ENCODE peak calls at places on chromosomes 12 and 14, in five cellular contexts. Y, P, S, T and B are unnamed samples.

GRCh38 chr12:84408936-84409335 is 503.7 kb downstream of the SLC6A15 start:
- DNase-seq in P (no peak), T (peak), S (peak), Y (no peak), B (peak)

GRCh38 chr12:115370650-115371049 is 686.7 kb upstream of the TBX3 start:
- DNase-seq in P (no peak), S (no peak), T (no peak), Y (no peak), B (no peak)

GRCh38 chr12:12613334-12613733 is 1.7 kb downstream of the CREBL2 start:
- DNase-seq in S (no peak), T (no peak), P (no peak), Y (no peak), B (no peak)

GRCh38 chr14:30373053-30373849 is 185.7 kb upstream of the G2E3 start:
- DNase-seq in S (no peak), T (no peak), Y (no peak), P (no peak), B (no peak)

GRCh38 chr12:110180591-110181005 is 56.4 kb downstream of the IFT81 start:
- DNase-seq in S (peak), P (no peak), Y (no peak), T (no peak), B (peak)

GRCh38 chr12:107492393-107493134 is 193.0 kb upstream of the PWP1 start:
- DNase-seq in S (no peak), Y (no peak), T (no peak), P (no peak), B (no peak)

GRCh38 chr12:6312529-6313325 is 2.2 kb downstream of the PLEKHG6 start:
- DNase-seq in T (no peak), P (peak), Y (no peak), S (no peak), B (peak)

GRCh38 chr12:82130763-82131162 is 227.4 kb downstream of the CCDC59 start:
- DNase-seq in T (no peak), P (no peak), S (no peak), Y (no peak), B (no peak)

GRCh38 chr14:106691601-106692291 is 1165.4 kb downstream of the TMEM121 start:
- DNase-seq in P (peak), S (no peak), T (no peak), Y (no peak), B (no peak)

GRCh38 chr12:59164991-59165718 is 244.9 kb upstream of the LRIG3 start:
- DNase-seq in T (no peak), Y (peak), P (peak), S (peak), B (peak)

GRCh38 chr14:79465651-79466050 is 745.7 kb downstream of the DIO2 start:
- DNase-seq in T (no peak), P (no peak), S (no peak), Y (no peak), B (peak)

GRCh38 chr12:126534495-126534894 is 1469.3 kb downstream of the AACS start:
- DNase-seq in S (no peak), P (no peak), Y (no peak), T (no peak), B (no peak)

GRCh38 chr12:67275380-67275913 is 6.3 kb downstream of the CAND1 start:
- DNase-seq in P (no peak), Y (no peak), S (no peak), T (no peak), B (no peak)

GRCh38 chr12:62332598-62332997 is 72.4 kb downstream of the USP15 start:
- DNase-seq in P (no peak), S (peak), Y (no peak), T (peak), B (peak)

GRCh38 chr12:79737875-79738718 is 47.3 kb upstream of the PAWR start:
- DNase-seq in Y (peak), T (peak), S (peak), P (peak), B (peak)

GRCh38 chr12:48998497-48999353 is 450 bp downstream of the DDN start:
- DNase-seq in S (no peak), P (peak), Y (no peak), T (no peak), B (no peak)

GRCh38 chr12:111596985-111597730 is 2.0 kb downstream of the ATXN2 start:
- DNase-seq in S (peak), Y (peak), P (peak), T (peak), B (peak)

GRCh38 chr14:61671086-61671485 is 24.2 kb upstream of the HIF1A start:
- DNase-seq in T (no peak), S (no peak), P (peak), Y (no peak), B (no peak)

GRCh38 chr12:89384050-89384749 is 31.9 kb upstream of the DUSP6 start:
- DNase-seq in P (no peak), S (peak), Y (no peak), T (peak), B (peak)

GRCh38 chr12:130877333-130877732 is 5.5 kb downstream of the RAN start:
- DNase-seq in Y (no peak), P (no peak), S (no peak), T (no peak), B (no peak)

GRCh38 chr14:28142400-28143015 is 624.1 kb upstream of the FOXG1 start:
- DNase-seq in P (no peak), T (no peak), Y (no peak), S (peak), B (no peak)

GRCh38 chr14:49692895-49693737 is at the start of gene KLHDC1:
- DNase-seq in Y (peak), T (peak), S (peak), P (peak), B (peak)

GRCh38 chr14:103833711-103834110 is 13.7 kb downstream of the PPP1R13B start:
- DNase-seq in Y (no peak), T (no peak), P (no peak), S (no peak), B (no peak)

GRCh38 chr12:67698711-67699603 is 50.4 kb downstream of the DYRK2 start:
- DNase-seq in P (peak), T (no peak), Y (no peak), S (peak), B (peak)

GRCh38 chr14:104107101-104107581 is 21.6 kb downstream of the ASPG start:
- DNase-seq in T (no peak), Y (no peak), S (no peak), P (no peak), B (no peak)

DNA sequence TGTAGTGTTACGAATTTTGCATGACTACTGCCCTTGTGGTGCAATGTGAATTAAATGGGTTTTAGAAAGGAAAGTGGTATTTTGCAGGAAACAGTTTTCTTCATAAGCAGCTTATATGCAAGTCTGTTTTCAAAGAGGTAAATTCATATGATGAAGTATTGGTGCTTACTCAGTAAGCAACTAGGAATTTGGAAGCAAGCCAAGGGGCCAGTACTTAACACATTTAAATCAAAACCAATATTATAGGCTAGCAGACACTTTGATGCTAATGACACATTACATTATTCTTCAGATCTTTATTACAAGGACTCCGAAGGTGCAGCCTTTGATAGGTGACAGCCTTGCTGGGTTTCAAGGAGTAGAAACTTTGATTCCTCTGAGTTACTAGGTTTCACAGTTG is 23.1 kb downstream of the MGAT4C start:
- DNase-seq in P (no peak), Y (no peak), S (peak), T (no peak), B (no peak)
- TF ChIP-seq CTCF in P (no peak), Y (no peak), S (no peak), T (no peak), B (no peak)

DNA sequence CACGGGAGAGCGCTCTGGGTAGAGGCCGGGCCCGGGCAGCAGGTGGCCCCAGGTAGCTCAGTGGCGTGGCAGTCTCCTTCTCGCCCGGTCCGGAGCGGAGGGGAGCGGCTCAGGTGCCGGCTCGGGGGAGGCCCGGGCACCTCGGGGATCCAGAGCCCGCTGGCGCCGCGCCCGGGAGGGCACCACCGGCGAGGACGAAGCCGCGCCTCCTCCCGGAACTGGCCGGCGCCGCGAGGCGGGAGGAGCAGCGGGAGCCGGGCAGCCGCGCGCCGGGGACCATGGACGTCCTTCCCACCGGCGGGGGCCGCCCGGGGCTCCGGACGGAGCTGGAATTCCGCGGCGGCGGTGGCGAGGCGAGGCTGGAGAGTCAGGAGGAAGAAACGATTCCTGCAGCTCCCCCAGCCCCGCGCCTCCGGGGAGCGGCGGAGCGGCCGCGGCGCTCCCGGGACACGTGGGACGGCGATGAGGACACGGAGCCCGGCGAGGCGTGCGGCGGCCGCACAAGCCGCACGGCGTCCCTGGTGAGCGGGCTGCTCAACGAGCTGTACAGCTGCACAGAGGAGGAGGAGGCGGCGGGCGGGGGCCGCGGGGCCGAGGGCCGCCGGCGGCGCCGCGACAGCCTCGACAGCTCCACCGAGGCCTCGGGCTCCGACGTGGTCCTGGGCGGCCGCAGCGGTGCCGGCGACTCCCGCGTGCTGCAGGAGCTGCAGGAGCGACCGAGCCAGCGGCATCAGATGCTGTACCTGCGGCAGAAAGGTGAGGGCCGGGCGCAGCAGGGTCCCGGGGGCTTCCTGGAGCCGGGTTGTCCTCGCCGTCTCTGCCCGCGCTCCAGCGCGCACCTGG is 21.5 kb upstream of the GNS start:
- DNase-seq in P (peak), S (no peak), Y (peak), T (no peak), B (no peak)
- H3K4me3 ChIP-seq in P (peak), S (no peak), Y (peak), T (peak), B (peak)

DNA sequence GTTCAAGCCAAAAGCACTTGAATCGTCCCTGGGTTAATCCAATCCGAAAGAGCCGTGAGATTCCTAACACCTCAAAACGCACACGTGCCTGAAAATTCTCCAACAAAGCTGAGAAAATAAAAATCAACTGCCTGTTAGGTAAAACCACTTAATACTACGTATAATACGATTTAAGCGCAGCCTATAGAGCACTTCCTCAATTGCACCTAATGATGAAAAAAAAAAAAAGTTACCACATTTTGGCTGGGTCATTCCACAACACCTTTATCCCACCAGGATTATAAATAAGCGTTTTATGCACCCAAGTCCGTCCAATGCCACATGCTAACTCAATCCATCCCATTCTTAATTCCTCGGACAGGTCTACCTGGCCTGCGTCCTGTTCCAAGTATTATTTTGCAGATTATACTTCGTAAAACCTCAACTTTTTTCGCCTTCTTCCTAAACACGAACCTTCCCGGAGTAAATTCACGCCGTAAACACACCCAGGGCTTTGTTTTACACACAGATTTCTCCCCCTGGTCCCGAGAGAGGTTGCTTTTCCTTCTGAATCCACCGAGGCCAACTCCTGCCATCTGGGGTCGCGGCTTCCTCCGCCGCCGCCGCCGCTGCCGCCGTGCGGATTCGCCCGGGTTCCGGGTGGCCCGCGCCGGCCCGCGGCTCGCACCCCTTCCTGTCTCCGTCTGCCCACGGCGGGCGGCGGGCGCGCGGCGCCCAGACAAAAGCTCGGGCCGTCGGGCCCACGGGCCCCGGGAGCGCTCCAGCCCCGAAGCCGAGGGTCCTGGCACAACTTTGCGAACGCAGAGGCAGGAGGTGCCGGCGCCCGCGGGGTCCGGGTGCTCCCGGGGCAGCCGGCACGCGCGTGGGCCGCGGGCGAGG is 66.2 kb downstream of the RNF34 start:
- DNase-seq in S (peak), T (no peak), Y (peak), P (no peak), B (peak)
- TF ChIP-seq CTCF in S (no peak), T (no peak), Y (no peak), P (no peak), B (no peak)

DNA sequence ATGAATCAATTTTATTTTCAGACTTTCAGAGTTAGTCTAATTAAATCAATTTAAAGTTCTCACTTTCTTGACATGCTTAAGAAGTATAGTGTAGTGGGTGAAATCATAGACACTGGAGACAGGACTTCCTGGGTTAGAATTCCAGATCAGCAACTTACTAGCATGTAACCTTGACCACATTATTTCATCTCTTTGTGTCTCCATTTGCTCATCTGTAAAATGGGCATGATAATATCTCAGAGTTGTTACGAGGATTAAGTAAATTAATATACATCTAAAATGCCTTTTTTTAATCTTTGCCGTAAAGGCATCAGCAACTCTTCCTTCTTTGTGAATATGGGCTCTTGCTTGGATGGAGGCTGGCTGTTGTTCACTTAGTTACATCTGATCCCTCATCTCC is 1.3 kb upstream of the ERGIC2 start:
- DNase-seq in P (no peak), Y (no peak), S (no peak), T (no peak), B (no peak)
- H3K4me3 ChIP-seq in P (no peak), Y (no peak), S (no peak), T (no peak), B (no peak)

GRCh38 chr12:124579921-124580517 is 12.6 kb upstream of the NCOR2 start:
- DNase-seq in S (no peak), Y (no peak), P (no peak), T (no peak), B (no peak)
- TF ChIP-seq CTCF in S (no peak), Y (no peak), P (no peak), T (no peak), B (no peak)

GRCh38 chr14:105480165-105480564 is 5.5 kb downstream of the CRIP2 start:
- DNase-seq in S (no peak), P (no peak), T (no peak), Y (no peak), B (no peak)

GRCh38 chr14:105483300-105484068 is 3.2 kb upstream of the CRIP1 start:
- DNase-seq in P (no peak), T (no peak), S (no peak), Y (no peak), B (no peak)

GRCh38 chr14:105482486-105483110 is 4.1 kb upstream of the CRIP1 start:
- DNase-seq in P (no peak), S (no peak), T (no peak), Y (no peak), B (no peak)

GRCh38 chr14:105480807-105481801 is 5.6 kb upstream of the CRIP1 start:
- DNase-seq in P (peak), T (peak), S (peak), Y (peak), B (peak)

GRCh38 chr14:105481886-105482454 is 4.7 kb upstream of the CRIP1 start:
- DNase-seq in S (peak), Y (peak), P (peak), T (peak), B (peak)
- H3K4me3 ChIP-seq in S (no peak), Y (peak), P (no peak), T (peak), B (peak)